ENCODE peak calls at places on chromosome 7, in four cellular contexts. R, D, M and I are unnamed samples.

GRCh38 chr7:158814637-158815036 is 14.7 kb downstream of the ESYT2 start:
- DNase-seq in M (peak), R (no peak), D (no peak), I (no peak)

GRCh38 chr7:98022531-98022930 is 32.5 kb upstream of the OCM2 start:
- DNase-seq in D (no peak), R (no peak), M (no peak), I (no peak)

GRCh38 chr7:64515781-64516180 is 47.1 kb downstream of the ZNF680 start:
- DNase-seq in R (peak), M (no peak), D (no peak), I (no peak)

GRCh38 chr7:4072161-4072925 is 609.8 kb upstream of the FOXK1 start:
- DNase-seq in R (no peak), M (no peak), D (no peak), I (no peak)

GRCh38 chr7:128914566-128915151 is 4.2 kb upstream of the KCP start:
- DNase-seq in D (no peak), R (no peak), M (no peak), I (no peak)

GRCh38 chr7:154613811-154614210 is 389.1 kb downstream of the PAXIP1 start:
- DNase-seq in R (no peak), M (no peak), D (no peak), I (no peak)

GRCh38 chr7:108026647-108027046 is 23.7 kb upstream of the LAMB1 start:
- DNase-seq in R (peak), M (no peak), D (no peak), I (no peak)

GRCh38 chr7:45103958-45104843 is 7.3 kb downstream of the TBRG4 start:
- DNase-seq in R (no peak), M (no peak), D (no peak), I (no peak)

GRCh38 chr7:21617916-21618390 is 75.1 kb downstream of the DNAH11 start:
- DNase-seq in R (peak), D (peak), M (no peak), I (no peak)